ENCODE peak calls at places on chromosomes 5 and 9, in seven cellular contexts. J is NCI-H1105 treated with DMSO at 0.1 percent for 48 hours; I is memory B cell; A is aorta; H is dorsolateral prefrontal cortex; S is GOT3; E is activated CD4-positive, CD25-positive, alpha-beta regulatory T cell treated with anti-CD3 and anti-CD28 coated beads, Interleukin-2, amount 50 U/mL, for 72 hours. D is an unnamed sample.

GRCh38 chr5:83256091-83256775 is 178.9 kb downstream of the XRCC4 start:
- DNase-seq in J (no peak), I (no peak), A (no peak), H (no peak), S (no peak), E (no peak), D (no peak)

GRCh38 chr9:2116073-2116472 is 100.9 kb downstream of the SMARCA2 start:
- DNase-seq in J (peak; percentile 12), I (no peak), A (no peak), H (no peak), S (no peak), E (no peak), D (no peak)

GRCh38 chr5:136089804-136090203 is 42.8 kb upstream of the SMAD5 start:
- DNase-seq in J (no peak), I (no peak), A (no peak), H (no peak), S (no peak), E (no peak), D (no peak)

GRCh38 chr5:121273818-121274433 is 577.8 kb upstream of the FTMT start:
- DNase-seq in J (no peak), I (no peak), A (no peak), H (no peak), S (peak; percentile 47), E (no peak), D (no peak)

GRCh38 chr5:68405026-68405684 is 189.6 kb downstream of the PIK3R1 start:
- DNase-seq in J (no peak), I (no peak), A (no peak), H (no peak), S (no peak), E (no peak), D (no peak)

GRCh38 chr9:94140791-94141790 is 56.8 kb downstream of the PTPDC1 start:
- DNase-seq in J (no peak), I (no peak), A (no peak), H (no peak), S (no peak), E (no peak), D (no peak)

GRCh38 chr9:78967557-78968212 is 604.1 kb upstream of the TLE4 start:
- DNase-seq in J (no peak), I (no peak), A (no peak), H (no peak), S (no peak), E (no peak), D (no peak)

GRCh38 chr5:17127743-17128231 is 89.6 kb upstream of the BASP1 start:
- DNase-seq in J (no peak), I (no peak), A (no peak), H (no peak), S (no peak), E (no peak), D (no peak)

GRCh38 chr5:177269976-177270375 is 33.5 kb downstream of the RAB24 start:
- DNase-seq in J (no peak), I (no peak), A (no peak), H (no peak), S (no peak), E (no peak), D (no peak)

GRCh38 chr9:110650261-110650660 is 18.3 kb upstream of the MUSK start:
- DNase-seq in J (no peak), I (no peak), A (no peak), H (no peak), S (no peak), E (no peak), D (no peak)

GRCh38 chr9:90002299-90003045 is 397.7 kb downstream of the GADD45G start:
- DNase-seq in J (peak; percentile 56), I (no peak), A (no peak), H (no peak), S (no peak), E (no peak), D (no peak)

GRCh38 chr5:97192580-97193421 is 9.8 kb upstream of the RIOK2 start:
- DNase-seq in J (peak; percentile 1), I (no peak), A (no peak), H (no peak), S (no peak), E (no peak), D (no peak)

GRCh38 chr5:128276537-128277216 is 193.1 kb downstream of the SLC12A2 start:
- DNase-seq in J (no peak), I (no peak), A (no peak), H (no peak), S (no peak), E (no peak), D (no peak)

GRCh38 chr5:175542232-175542965 is 64.0 kb downstream of the SFXN1 start:
- DNase-seq in J (peak; percentile 6), I (no peak), A (no peak), H (no peak), S (no peak), E (no peak), D (no peak)

GRCh38 chr5:171586436-171586835 is 167.0 kb downstream of the FGF18 start:
- DNase-seq in J (no peak), I (no peak), A (no peak), H (no peak), S (no peak), E (no peak), D (no peak)

GRCh38 chr5:111685969-111686368 is 71.0 kb downstream of the NREP start:
- DNase-seq in J (peak; percentile 1), I (no peak), A (no peak), H (no peak), S (no peak), E (no peak), D (no peak)

GRCh38 chr9:136232964-136233363 is 12.6 kb downstream of the QSOX2 start:
- DNase-seq in J (no peak), I (no peak), A (no peak), H (no peak), S (no peak), E (no peak), D (no peak)

GRCh38 chr5:67935908-67936573 is 279.5 kb upstream of the PIK3R1 start:
- DNase-seq in J (no peak), I (no peak), A (no peak), H (no peak), S (no peak), E (no peak), D (no peak)

GRCh38 chr5:38541174-38541724 is 15.2 kb downstream of the LIFR start:
- DNase-seq in J (peak; percentile 86), I (no peak), A (no peak), H (no peak), S (no peak), E (no peak), D (no peak)

GRCh38 chr5:134142806-134143205 is 28.3 kb downstream of the TCF7 start:
- DNase-seq in J (no peak), I (no peak), A (no peak), H (no peak), S (no peak), E (no peak), D (peak; percentile 29)

GRCh38 chr5:124126504-124127240 is 614.7 kb downstream of the CSNK1G3 start:
- DNase-seq in J (no peak), I (no peak), A (no peak), H (no peak), S (no peak), E (no peak), D (no peak)

GRCh38 chr9:35716236-35716635 is 15.8 kb downstream of the TLN1 start:
- DNase-seq in J (no peak), I (no peak), A (peak; percentile 45), H (peak; percentile 33), S (no peak), E (no peak), D (no peak)